ENCODE peak calls at places on chromosomes 2 and 18, in seven cellular contexts. One of them, this sample, is unnamed. For H3K27me3, the result is how much of the 10 kb centered on the place peaks cover.

GRCh38 chr2:177489719-177490301 is 97.2 kb downstream of the AGPS start:
- DNase-seq in fibroblast of lung: peak
- DNase-seq in tibial artery: no peak
- DNase-seq in pancreas: no peak
- DNase-seq in neuronal stem cell: peak
- DNase-seq in psoas muscle: no peak
- DNase-seq in heart right ventricle: no peak
- DNase-seq in this sample: no peak

GRCh38 chr18:45169610-45170009 is 445.7 kb upstream of the SLC14A2 start:
- DNase-seq in fibroblast of lung: peak
- DNase-seq in tibial artery: peak
- DNase-seq in pancreas: no peak
- DNase-seq in neuronal stem cell: no peak
- DNase-seq in psoas muscle: peak
- DNase-seq in heart right ventricle: no peak
- DNase-seq in this sample: peak

GRCh38 chr18:68056936-68057335 is 540.4 kb upstream of the DSEL start:
- DNase-seq in fibroblast of lung: peak
- DNase-seq in tibial artery: no peak
- DNase-seq in pancreas: no peak
- DNase-seq in neuronal stem cell: no peak
- DNase-seq in psoas muscle: no peak
- DNase-seq in heart right ventricle: no peak
- DNase-seq in this sample: no peak

GRCh38 chr2:172293952-172294351 is 133.4 kb upstream of the ITGA6 start:
- DNase-seq in fibroblast of lung: peak
- DNase-seq in tibial artery: no peak
- DNase-seq in pancreas: peak
- DNase-seq in neuronal stem cell: no peak
- DNase-seq in psoas muscle: no peak
- DNase-seq in heart right ventricle: peak
- DNase-seq in this sample: no peak

GRCh38 chr2:9252002-9252357 is 45.4 kb downstream of the ASAP2 start:
- DNase-seq in fibroblast of lung: no peak
- DNase-seq in tibial artery: no peak
- DNase-seq in pancreas: no peak
- DNase-seq in neuronal stem cell: no peak
- DNase-seq in psoas muscle: no peak
- DNase-seq in heart right ventricle: no peak
- DNase-seq in this sample: no peak

GRCh38 chr18:13192970-13193369 is 25.6 kb upstream of the LDLRAD4 start:
- DNase-seq in fibroblast of lung: no peak
- DNase-seq in tibial artery: no peak
- DNase-seq in pancreas: no peak
- DNase-seq in neuronal stem cell: no peak
- DNase-seq in psoas muscle: no peak
- DNase-seq in heart right ventricle: no peak
- DNase-seq in this sample: no peak

GRCh38 chr18:63544017-63544416 is 1.8 kb downstream of the SERPINB12 start:
- DNase-seq in fibroblast of lung: no peak
- DNase-seq in tibial artery: no peak
- DNase-seq in pancreas: no peak
- DNase-seq in neuronal stem cell: no peak
- DNase-seq in psoas muscle: no peak
- DNase-seq in heart right ventricle: no peak
- DNase-seq in this sample: no peak

GRCh38 chr2:238174701-238175100 is 15.9 kb downstream of the ERFE start:
- DNase-seq in fibroblast of lung: no peak
- DNase-seq in tibial artery: no peak
- DNase-seq in pancreas: no peak
- DNase-seq in neuronal stem cell: no peak
- DNase-seq in psoas muscle: no peak
- DNase-seq in heart right ventricle: no peak
- DNase-seq in this sample: no peak

GRCh38 chr2:24793752-24794477 is 690 bp downstream of the CENPO start:
- DNase-seq in fibroblast of lung: peak
- DNase-seq in tibial artery: no peak
- DNase-seq in pancreas: no peak
- DNase-seq in neuronal stem cell: peak
- DNase-seq in psoas muscle: no peak
- DNase-seq in heart right ventricle: no peak
- DNase-seq in this sample: no peak

GRCh38 chr2:9570182-9571060 is 14.8 kb upstream of the ADAM17 start:
- DNase-seq in fibroblast of lung: peak
- DNase-seq in tibial artery: no peak
- DNase-seq in pancreas: no peak
- DNase-seq in neuronal stem cell: no peak
- DNase-seq in psoas muscle: no peak
- DNase-seq in heart right ventricle: no peak
- DNase-seq in this sample: no peak

GRCh38 chr18:61851940-61852451 is 40.8 kb downstream of the RNF152 start:
- DNase-seq in fibroblast of lung: peak
- DNase-seq in tibial artery: no peak
- DNase-seq in pancreas: no peak
- DNase-seq in neuronal stem cell: no peak
- DNase-seq in psoas muscle: no peak
- DNase-seq in heart right ventricle: no peak
- DNase-seq in this sample: no peak

GRCh38 chr2:74695663-74696062 is 41.6 kb downstream of the SEMA4F start:
- DNase-seq in fibroblast of lung: no peak
- DNase-seq in tibial artery: no peak
- DNase-seq in pancreas: no peak
- DNase-seq in neuronal stem cell: no peak
- DNase-seq in psoas muscle: no peak
- DNase-seq in heart right ventricle: no peak
- DNase-seq in this sample: no peak

GRCh38 chr2:42072349-42073118 is 24.7 kb downstream of the PKDCC start:
- DNase-seq in fibroblast of lung: peak
- DNase-seq in tibial artery: no peak
- DNase-seq in pancreas: no peak
- DNase-seq in neuronal stem cell: no peak
- DNase-seq in psoas muscle: peak
- DNase-seq in heart right ventricle: peak
- DNase-seq in this sample: no peak

GRCh38 chr18:43271593-43272432 is 5.5 kb downstream of the SYT4 start:
- DNase-seq in fibroblast of lung: peak
- DNase-seq in tibial artery: no peak
- DNase-seq in pancreas: no peak
- DNase-seq in neuronal stem cell: peak
- DNase-seq in psoas muscle: no peak
- DNase-seq in heart right ventricle: no peak
- DNase-seq in this sample: no peak

GRCh38 chr2:234289789-234290188 is 207.1 kb downstream of the ARL4C start:
- DNase-seq in fibroblast of lung: peak
- DNase-seq in tibial artery: no peak
- DNase-seq in pancreas: no peak
- DNase-seq in neuronal stem cell: no peak
- DNase-seq in psoas muscle: peak
- DNase-seq in heart right ventricle: no peak
- DNase-seq in this sample: no peak

GRCh38 chr18:58862851-58863538 is 1.7 kb upstream of the ZNF532 start:
- DNase-seq in fibroblast of lung: peak
- DNase-seq in tibial artery: peak
- DNase-seq in pancreas: no peak
- DNase-seq in neuronal stem cell: no peak
- DNase-seq in psoas muscle: peak
- DNase-seq in heart right ventricle: peak
- DNase-seq in this sample: no peak

GRCh38 chr2:63424329-63425078 is 163.8 kb downstream of the WDPCP start:
- DNase-seq in fibroblast of lung: peak
- DNase-seq in tibial artery: no peak
- DNase-seq in pancreas: no peak
- DNase-seq in neuronal stem cell: no peak
- DNase-seq in psoas muscle: no peak
- DNase-seq in heart right ventricle: no peak
- DNase-seq in this sample: no peak

GRCh38 chr2:237955640-237956401 is 11.0 kb upstream of the UBE2F start:
- DNase-seq in fibroblast of lung: peak
- DNase-seq in tibial artery: peak
- DNase-seq in pancreas: no peak
- DNase-seq in neuronal stem cell: no peak
- DNase-seq in psoas muscle: no peak
- DNase-seq in heart right ventricle: no peak
- DNase-seq in this sample: no peak

GRCh38 chr18:31687016-31687415 is 2.6 kb upstream of the B4GALT6 start:
- DNase-seq in fibroblast of lung: no peak
- DNase-seq in tibial artery: no peak
- DNase-seq in pancreas: no peak
- DNase-seq in neuronal stem cell: no peak
- DNase-seq in psoas muscle: no peak
- DNase-seq in heart right ventricle: no peak
- DNase-seq in this sample: no peak

GRCh38 chr18:31686572-31686971 is 2.2 kb upstream of the B4GALT6 start:
- DNase-seq in fibroblast of lung: no peak
- DNase-seq in tibial artery: no peak
- DNase-seq in pancreas: no peak
- DNase-seq in neuronal stem cell: no peak
- DNase-seq in psoas muscle: no peak
- DNase-seq in heart right ventricle: no peak
- DNase-seq in this sample: no peak

GRCh38 chr18:31684279-31685096 is at the start of gene B4GALT6:
- DNase-seq in fibroblast of lung: peak
- DNase-seq in tibial artery: no peak
- DNase-seq in pancreas: peak
- DNase-seq in neuronal stem cell: peak
- DNase-seq in psoas muscle: peak
- DNase-seq in heart right ventricle: peak
- DNase-seq in this sample: no peak

GRCh38 chr18:31683968-31684278 is 458 bp downstream of the B4GALT6 start:
- DNase-seq in fibroblast of lung: no peak
- DNase-seq in tibial artery: no peak
- DNase-seq in pancreas: no peak
- DNase-seq in neuronal stem cell: no peak
- DNase-seq in psoas muscle: no peak
- DNase-seq in heart right ventricle: no peak
- DNase-seq in this sample: no peak

GRCh38 chr18:31685097-31686082 is 1.0 kb upstream of the B4GALT6 start:
- DNase-seq in fibroblast of lung: peak
- DNase-seq in tibial artery: no peak
- DNase-seq in pancreas: peak
- DNase-seq in neuronal stem cell: peak
- DNase-seq in psoas muscle: peak
- DNase-seq in heart right ventricle: peak
- DNase-seq in this sample: no peak
- H3K27ac ChIP-seq in fibroblast of lung: no peak
- H3K27ac ChIP-seq in tibial artery: no peak
- H3K27ac ChIP-seq in pancreas: peak
- H3K27ac ChIP-seq in neuronal stem cell: peak
- H3K27ac ChIP-seq in psoas muscle: peak
- H3K27ac ChIP-seq in heart right ventricle: peak
- H3K27ac ChIP-seq in this sample: peak

GRCh38 chr2:227864161-227864756 is 7.2 kb upstream of the DAW1 start:
- DNase-seq in fibroblast of lung: peak
- DNase-seq in tibial artery: no peak
- DNase-seq in pancreas: no peak
- DNase-seq in neuronal stem cell: no peak
- DNase-seq in psoas muscle: no peak
- DNase-seq in heart right ventricle: no peak
- DNase-seq in this sample: no peak
- H3K4me3 ChIP-seq in fibroblast of lung: no peak
- H3K4me3 ChIP-seq in tibial artery: no peak
- H3K4me3 ChIP-seq in pancreas: no peak
- H3K4me3 ChIP-seq in neuronal stem cell: no peak
- H3K4me3 ChIP-seq in psoas muscle: no peak
- H3K4me3 ChIP-seq in heart right ventricle: no peak
- H3K4me3 ChIP-seq in this sample: no peak

GRCh38 chr2:70965506-70965905 is 12.9 kb upstream of the ANKRD53 start:
- DNase-seq in fibroblast of lung: no peak
- DNase-seq in tibial artery: peak
- DNase-seq in pancreas: peak
- DNase-seq in neuronal stem cell: no peak
- DNase-seq in psoas muscle: no peak
- DNase-seq in heart right ventricle: no peak
- DNase-seq in this sample: no peak
- H3K27me3 ChIP-seq in fibroblast of lung: under half
- H3K27me3 ChIP-seq in tibial artery: under half
- H3K27me3 ChIP-seq in pancreas: under half
- H3K27me3 ChIP-seq in neuronal stem cell: under half
- H3K27me3 ChIP-seq in psoas muscle: under half
- H3K27me3 ChIP-seq in heart right ventricle: under half
- H3K27me3 ChIP-seq in this sample: under half

GRCh38 chr2:102336502-102336945 is 19.1 kb upstream of the IL18R1 start:
- DNase-seq in fibroblast of lung: no peak
- DNase-seq in tibial artery: no peak
- DNase-seq in pancreas: no peak
- DNase-seq in neuronal stem cell: no peak
- DNase-seq in psoas muscle: peak
- DNase-seq in heart right ventricle: peak
- DNase-seq in this sample: no peak

GRCh38 chr2:102337481-102338386 is 17.9 kb upstream of the IL18R1 start:
- DNase-seq in fibroblast of lung: no peak
- DNase-seq in tibial artery: no peak
- DNase-seq in pancreas: no peak
- DNase-seq in neuronal stem cell: no peak
- DNase-seq in psoas muscle: no peak
- DNase-seq in heart right ventricle: no peak
- DNase-seq in this sample: no peak

GRCh38 chr2:102334471-102334870 is 21.1 kb upstream of the IL18R1 start:
- DNase-seq in fibroblast of lung: no peak
- DNase-seq in tibial artery: no peak
- DNase-seq in pancreas: no peak
- DNase-seq in neuronal stem cell: no peak
- DNase-seq in psoas muscle: no peak
- DNase-seq in heart right ventricle: no peak
- DNase-seq in this sample: no peak

GRCh38 chr2:102335871-102336366 is 19.7 kb upstream of the IL18R1 start:
- DNase-seq in fibroblast of lung: no peak
- DNase-seq in tibial artery: no peak
- DNase-seq in pancreas: no peak
- DNase-seq in neuronal stem cell: no peak
- DNase-seq in psoas muscle: no peak
- DNase-seq in heart right ventricle: no peak
- DNase-seq in this sample: no peak

GRCh38 chr2:102337012-102337411 is 18.6 kb upstream of the IL18R1 start:
- DNase-seq in fibroblast of lung: no peak
- DNase-seq in tibial artery: no peak
- DNase-seq in pancreas: no peak
- DNase-seq in neuronal stem cell: no peak
- DNase-seq in psoas muscle: no peak
- DNase-seq in heart right ventricle: no peak
- DNase-seq in this sample: no peak
- H3K27ac ChIP-seq in fibroblast of lung: no peak
- H3K27ac ChIP-seq in tibial artery: no peak
- H3K27ac ChIP-seq in pancreas: no peak
- H3K27ac ChIP-seq in neuronal stem cell: no peak
- H3K27ac ChIP-seq in psoas muscle: no peak
- H3K27ac ChIP-seq in heart right ventricle: peak
- H3K27ac ChIP-seq in this sample: peak

DNA sequence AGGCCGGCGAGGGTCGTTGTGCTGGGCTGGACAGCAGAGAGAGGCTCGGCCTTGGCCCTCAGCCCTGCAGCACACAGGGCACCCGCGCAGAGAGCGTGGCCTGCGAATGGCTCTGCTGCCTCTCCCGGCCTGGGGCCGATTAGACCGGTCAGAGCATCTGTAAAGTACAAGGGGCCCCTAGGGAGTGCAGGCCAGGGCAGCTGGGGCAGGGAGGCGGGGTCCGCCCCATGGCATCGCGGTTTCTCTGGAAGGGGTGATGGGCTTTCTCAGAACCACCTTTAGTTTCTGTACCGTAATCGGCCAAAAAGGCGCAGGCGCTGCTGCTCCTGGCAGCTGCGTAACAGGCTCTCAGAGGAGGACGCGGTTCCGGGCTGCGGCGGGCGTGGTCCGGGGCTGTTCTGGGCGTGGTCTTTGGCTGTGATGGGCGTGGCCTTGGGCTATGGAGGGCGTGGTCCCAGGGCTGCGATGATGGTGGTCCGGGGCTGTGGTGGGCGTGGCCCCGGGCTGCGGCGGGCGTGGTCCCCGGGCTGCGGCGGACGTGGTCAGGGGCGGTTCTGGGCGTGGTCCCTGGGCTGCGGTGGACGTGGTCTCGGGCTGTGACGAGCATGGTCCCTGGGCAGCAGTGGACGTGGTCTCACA is 1.5 kb upstream of the GPR148 start:
- DNase-seq in fibroblast of lung: peak
- DNase-seq in tibial artery: peak
- DNase-seq in pancreas: peak
- DNase-seq in neuronal stem cell: peak
- DNase-seq in psoas muscle: peak
- DNase-seq in heart right ventricle: peak
- DNase-seq in this sample: peak
- H3K4me3 ChIP-seq in fibroblast of lung: peak
- H3K4me3 ChIP-seq in tibial artery: peak
- H3K4me3 ChIP-seq in pancreas: peak
- H3K4me3 ChIP-seq in neuronal stem cell: peak
- H3K4me3 ChIP-seq in psoas muscle: peak
- H3K4me3 ChIP-seq in heart right ventricle: peak
- H3K4me3 ChIP-seq in this sample: peak